ENCODE peak calls at places on chromosomes 11 and 22, in eight cellular contexts. V is stimulated activated CD8-positive, alpha-beta memory T cell treated with anti-CD3 and anti-CD28 coated beads, Interleukin-12 subunit alpha, Interleukin-12 subunit beta, amount 100 ng/mL, for 4 hours; C is progenitor cell of endocrine pancreas; N is dorsolateral prefrontal cortex; T is DND-41; D is M059J; X is amygdala; B is epithelial cell of esophagus. O is an unnamed sample.

GRCh38 chr11:70090989-70091388 is 12.9 kb downstream of the ANO1 start:
- DNase-seq in V (no peak), C (no peak), N (peak), T (no peak), D (no peak), X (no peak), B (no peak), O (no peak)

GRCh38 chr11:95512682-95513081 is 276.9 kb downstream of the FAM76B start:
- DNase-seq in V (no peak), C (no peak), N (peak), T (no peak), D (peak), X (no peak), B (peak), O (peak)

GRCh38 chr22:26679003-26679629 is 21.7 kb downstream of the MIAT start:
- DNase-seq in V (peak), C (peak), N (peak), T (peak), D (peak), X (peak), B (peak), O (peak)

GRCh38 chr11:28838741-28839140 is 730.6 kb downstream of the METTL15 start:
- DNase-seq in V (no peak), C (no peak), N (no peak), T (no peak), D (peak), X (no peak), B (no peak), O (peak)

GRCh38 chr11:115226556-115226955 is 277.7 kb downstream of the CADM1 start:
- DNase-seq in V (no peak), C (no peak), N (no peak), T (no peak), D (peak), X (no peak), B (peak), O (peak)

GRCh38 chr11:76217653-76218160 is 11.4 kb upstream of the WNT11 start:
- DNase-seq in V (no peak), C (no peak), N (no peak), T (no peak), D (no peak), X (no peak), B (no peak), O (no peak)

GRCh38 chr11:61869636-61870428 is 21.5 kb downstream of the FADS3 start:
- DNase-seq in V (no peak), C (no peak), N (no peak), T (no peak), D (no peak), X (no peak), B (no peak), O (no peak)

GRCh38 chr22:48424201-48424627 is 1403.5 kb downstream of the BRD1 start:
- DNase-seq in V (no peak), C (no peak), N (no peak), T (no peak), D (no peak), X (no peak), B (no peak), O (no peak)

GRCh38 chr22:17470880-17471500 is 92.3 kb upstream of the SLC25A18 start:
- DNase-seq in V (no peak), C (no peak), N (no peak), T (no peak), D (no peak), X (no peak), B (no peak), O (no peak)

GRCh38 chr22:44710474-44711235 is 8.7 kb downstream of the PRR5 start:
- DNase-seq in V (peak), C (no peak), N (no peak), T (peak), D (no peak), X (no peak), B (peak), O (no peak)

GRCh38 chr11:124917115-124917637 is 1.9 kb upstream of the HEPN1 start:
- DNase-seq in V (no peak), C (no peak), N (peak), T (peak), D (no peak), X (no peak), B (no peak), O (no peak)

GRCh38 chr11:35006389-35007128 is 90.1 kb downstream of the PDHX start:
- DNase-seq in V (no peak), C (no peak), N (no peak), T (no peak), D (peak), X (no peak), B (no peak), O (peak)

O was measured in ELR.